ENCODE peak calls at places on chromosomes 7 and 10, in eight cellular contexts. R is activated T-helper 1 cell treated with Interleukin-2 at 50 U/mL for 16 hours; M is NCI-H774; V is stimulated activated CD4-positive, alpha-beta T cell treated with anti-CD3 and anti-CD28 coated beads, Interleukin-15, amount 100 ng/mL, for 24 hours; L is activated CD4-positive, alpha-beta memory T cell treated with anti-CD3 and anti-CD28 coated beads for 36 hours; A is activated T-cell treated with anti-CD3 and anti-CD28 coated beads, Interleukin-2, amount 50 U/mL, for 72 hours; N is heart left ventricle; U is smooth muscle cell of the brain vasculature. Y is an unnamed sample.

GRCh38 chr7:121459148-121459547 is 63.0 kb upstream of the FAM3C start:
- DNase-seq in R (no peak), M (no peak), V (no peak), L (no peak), A (no peak), N (no peak), U (no peak), Y (no peak)

GRCh38 chr7:30752979-30753378 is 1.0 kb downstream of the INMT start:
- DNase-seq in R (no peak), M (no peak), V (no peak), L (no peak), A (no peak), N (peak), U (no peak), Y (no peak)

GRCh38 chr10:16020836-16021235 is 160.5 kb upstream of the MINDY3 start:
- DNase-seq in R (no peak), M (no peak), V (no peak), L (no peak), A (no peak), N (no peak), U (no peak), Y (no peak)

GRCh38 chr10:62047960-62048383 is 146.5 kb downstream of the ARID5B start:
- DNase-seq in R (no peak), M (no peak), V (peak), L (peak), A (peak), N (no peak), U (no peak), Y (no peak)

GRCh38 chr7:84159435-84159834 is 35.2 kb downstream of the SEMA3A start:
- DNase-seq in R (no peak), M (no peak), V (no peak), L (no peak), A (no peak), N (no peak), U (no peak), Y (no peak)

GRCh38 chr7:50349963-50350944 is 45.7 kb downstream of the IKZF1 start:
- DNase-seq in R (peak), M (no peak), V (peak), L (peak), A (peak), N (no peak), U (no peak), Y (no peak)

GRCh38 chr10:12844796-12845524 is 156.6 kb downstream of the CCDC3 start:
- DNase-seq in R (no peak), M (no peak), V (no peak), L (no peak), A (no peak), N (peak), U (peak), Y (peak)

GRCh38 chr7:1232103-1232466 is 587 bp upstream of the UNCX start:
- DNase-seq in R (no peak), M (no peak), V (no peak), L (no peak), A (no peak), N (no peak), U (no peak), Y (no peak)

GRCh38 chr7:75804004-75804403 is 9.6 kb downstream of the CCL24 start:
- DNase-seq in R (no peak), M (no peak), V (no peak), L (no peak), A (no peak), N (no peak), U (no peak), Y (no peak)

GRCh38 chr10:48713966-48714618 is 29.4 kb downstream of the WDFY4 start:
- DNase-seq in R (no peak), M (no peak), V (no peak), L (no peak), A (no peak), N (no peak), U (no peak), Y (no peak)

GRCh38 chr7:50856821-50857220 is 74.1 kb upstream of the GRB10 start:
- DNase-seq in R (no peak), M (no peak), V (no peak), L (no peak), A (no peak), N (no peak), U (no peak), Y (no peak)

GRCh38 chr10:20971901-20972300 is 74.8 kb upstream of the NEBL start:
- DNase-seq in R (no peak), M (no peak), V (no peak), L (no peak), A (no peak), N (no peak), U (no peak), Y (no peak)

GRCh38 chr10:104580774-104581675 is 60.1 kb upstream of the SORCS3 start:
- DNase-seq in R (peak), M (peak), V (peak), L (peak), A (peak), N (peak), U (peak), Y (peak)

GRCh38 chr10:51214207-51214896 is 140.1 kb downstream of the PRKG1 start:
- DNase-seq in R (no peak), M (no peak), V (no peak), L (no peak), A (no peak), N (no peak), U (no peak), Y (no peak)

GRCh38 chr10:20877986-20878979 is 18.8 kb downstream of the NEBL start:
- DNase-seq in R (no peak), M (no peak), V (no peak), L (no peak), A (no peak), N (no peak), U (no peak), Y (no peak)

GRCh38 chr10:13624630-13625029 is 37.9 kb downstream of the PRPF18 start:
- DNase-seq in R (no peak), M (no peak), V (no peak), L (no peak), A (no peak), N (no peak), U (no peak), Y (no peak)

GRCh38 chr10:73246322-73246782 is 703 bp downstream of the DNAJC9 start:
- DNase-seq in R (no peak), M (no peak), V (no peak), L (no peak), A (no peak), N (no peak), U (no peak), Y (no peak)

GRCh38 chr10:971150-971542 is 17.1 kb upstream of the GTPBP4 start:
- DNase-seq in R (no peak), M (peak), V (no peak), L (no peak), A (no peak), N (peak), U (no peak), Y (no peak)

GRCh38 chr10:129712000-129712399 is 245.0 kb downstream of the MGMT start:
- DNase-seq in R (no peak), M (no peak), V (no peak), L (no peak), A (no peak), N (no peak), U (no peak), Y (no peak)

GRCh38 chr7:8932751-8933150 is 499.3 kb downstream of the NXPH1 start:
- DNase-seq in R (no peak), M (no peak), V (no peak), L (no peak), A (no peak), N (no peak), U (no peak), Y (no peak)

GRCh38 chr7:76054129-76055120 is 6.5 kb downstream of the MDH2 start:
- DNase-seq in R (no peak), M (no peak), V (no peak), L (no peak), A (no peak), N (no peak), U (no peak), Y (no peak)

GRCh38 chr10:28769147-28769604 is 91.9 kb downstream of the BAMBI start:
- DNase-seq in R (no peak), M (no peak), V (no peak), L (no peak), A (no peak), N (no peak), U (no peak), Y (no peak)

GRCh38 chr10:122141821-122142651 is 129.1 kb upstream of the BTBD16 start:
- DNase-seq in R (no peak), M (no peak), V (no peak), L (no peak), A (no peak), N (no peak), U (no peak), Y (no peak)

GRCh38 chr10:43398939-43399871 is 9.8 kb downstream of the HNRNPF start:
- DNase-seq in R (no peak), M (no peak), V (no peak), L (peak), A (no peak), N (no peak), U (no peak), Y (no peak)

GRCh38 chr10:102988404-102989314 is 70.6 kb downstream of the CNNM2 start:
- DNase-seq in R (no peak), M (no peak), V (no peak), L (no peak), A (no peak), N (no peak), U (peak), Y (no peak)

GRCh38 chr7:4681922-4682620 is at the start of gene FOXK1:
- DNase-seq in R (peak), M (peak), V (peak), L (peak), A (peak), N (peak), U (no peak), Y (no peak)

GRCh38 chr7:28990200-28990960 is 32.2 kb upstream of the TRIL start:
- DNase-seq in R (no peak), M (no peak), V (no peak), L (no peak), A (no peak), N (peak), U (no peak), Y (no peak)

GRCh38 chr10:63651864-63652263 is 130.7 kb downstream of the REEP3 start:
- DNase-seq in R (no peak), M (no peak), V (no peak), L (no peak), A (no peak), N (no peak), U (no peak), Y (no peak)